ENCODE peak calls at places on chromosome 4, in four cellular contexts. V, R, P and S are unnamed samples.

GRCh38 chr4:71453516-71453915 is 114.7 kb downstream of the SLC4A4 start:
- DNase-seq in V (no peak), R (no peak), P (no peak), S (no peak)

GRCh38 chr4:183788308-183788707 is 116.8 kb upstream of the STOX2 start:
- DNase-seq in V (no peak), R (no peak), P (no peak), S (no peak)

GRCh38 chr4:166091146-166091545 is 218.1 kb downstream of the TLL1 start:
- DNase-seq in V (no peak), R (no peak), P (no peak), S (no peak)

GRCh38 chr4:13908455-13908854 is 280.9 kb upstream of the BOD1L1 start:
- DNase-seq in V (no peak), R (no peak), P (no peak), S (no peak)

GRCh38 chr4:182185491-182185890 is 57.7 kb upstream of the TENM3 start:
- DNase-seq in V (no peak), R (no peak), P (peak; percentile 38), S (no peak)

GRCh38 chr4:44668521-44668920 is 9.7 kb upstream of the GUF1 start:
- DNase-seq in V (peak; percentile 1), R (no peak), P (no peak), S (no peak)

GRCh38 chr4:139489638-139490037 is 35.7 kb downstream of the RAB33B start:
- DNase-seq in V (no peak), R (no peak), P (no peak), S (no peak)

GRCh38 chr4:164261831-164262230 is 492.1 kb upstream of the SMIM31 start:
- DNase-seq in V (no peak), R (no peak), P (no peak), S (no peak)

GRCh38 chr4:128707864-128708263 is 101.6 kb upstream of the JADE1 start:
- DNase-seq in V (peak; percentile 44), R (no peak), P (peak; percentile 76), S (no peak)

GRCh38 chr4:94159790-94160189 is 47.9 kb upstream of the SMARCAD1 start:
- DNase-seq in V (no peak), R (no peak), P (no peak), S (no peak)

GRCh38 chr4:1711906-1712215 is 258 bp downstream of the SLBP start:
- DNase-seq in V (no peak), R (no peak), P (peak; percentile 69), S (peak; percentile 61)

GRCh38 chr4:145899886-145900466 is 38.6 kb downstream of the ZNF827 start:
- DNase-seq in V (no peak), R (no peak), P (no peak), S (no peak)